ENCODE peak calls at places on chromosome 1, in nine cellular contexts. O, H, Z, Y, P, C, T, E and I are unnamed samples.

GRCh38 chr1:9835758-9836631 is 12.2 kb upstream of the CLSTN1 start:
- DNase-seq in Y (no peak), H (peak), E (no peak), P (peak), O (no peak), Z (peak), T (peak), C (no peak), I (no peak)

GRCh38 chr1:53331446-53332187 is 3.7 kb upstream of the LRP8 start:
- DNase-seq in Y (no peak), P (no peak), C (no peak), H (peak), E (no peak), Z (no peak), T (no peak), O (no peak), I (no peak)

GRCh38 chr1:203569490-203570318 is 56.9 kb upstream of the ATP2B4 start:
- DNase-seq in O (no peak), Y (no peak), P (no peak), H (no peak), E (no peak), Z (no peak), T (peak), C (no peak), I (no peak)

GRCh38 chr1:84319662-84320061 is 18.2 kb downstream of the SAMD13 start:
- DNase-seq in T (peak), P (no peak), Y (no peak), O (no peak), C (no peak), E (no peak), Z (no peak), H (no peak), I (no peak)

GRCh38 chr1:231186356-231187115 is 24.7 kb downstream of the TRIM67 start:
- DNase-seq in O (no peak), Z (no peak), P (no peak), E (no peak), H (no peak), Y (no peak), C (no peak), T (no peak), I (no peak)

GRCh38 chr1:225752245-225752644 is 25.4 kb upstream of the SRP9 start:
- DNase-seq in Z (no peak), C (no peak), H (no peak), E (no peak), O (no peak), P (no peak), T (no peak), Y (no peak), I (no peak)

GRCh38 chr1:218324226-218324580 is 20.9 kb upstream of the TGFB2 start:
- DNase-seq in H (no peak), T (no peak), Y (no peak), Z (no peak), C (no peak), P (no peak), E (no peak), O (no peak), I (no peak)

GRCh38 chr1:170494369-170494768 is 37.6 kb upstream of the GORAB start:
- DNase-seq in C (no peak), Y (no peak), E (no peak), P (peak), T (peak), H (no peak), Z (peak), O (no peak), I (peak)

GRCh38 chr1:180275726-180276125 is 45.7 kb downstream of the LHX4 start:
- DNase-seq in E (peak), C (no peak), H (no peak), P (no peak), O (no peak), T (no peak), Y (no peak), Z (no peak), I (no peak)

GRCh38 chr1:215566556-215567490 is at the start of gene KCTD3:
- DNase-seq in O (peak), C (peak), E (no peak), P (peak), Y (no peak), T (peak), Z (peak), H (peak), I (peak)

GRCh38 chr1:112937070-112937469 is 18.9 kb downstream of the SLC16A1 start:
- DNase-seq in T (no peak), P (no peak), Y (no peak), Z (no peak), C (peak), O (no peak), E (no peak), H (no peak), I (no peak)

GRCh38 chr1:172561252-172561651 is 28.3 kb downstream of the SUCO start:
- DNase-seq in C (no peak), T (peak), H (no peak), O (no peak), Y (no peak), E (no peak), Z (no peak), P (no peak), I (no peak)

GRCh38 chr1:91635763-91636162 is 135.1 kb downstream of the CDC7 start:
- DNase-seq in O (no peak), Y (no peak), H (no peak), P (no peak), Z (no peak), T (no peak), E (no peak), C (no peak), I (no peak)

GRCh38 chr1:69246721-69247120 is 321.0 kb upstream of the LRRC7 start:
- DNase-seq in T (no peak), H (no peak), Z (no peak), E (no peak), Y (no peak), P (no peak), C (peak), O (no peak), I (peak)

GRCh38 chr1:29245876-29246275 is 9.6 kb downstream of the PTPRU start:
- DNase-seq in E (no peak), C (peak), Z (peak), T (peak), Y (no peak), P (peak), O (no peak), H (no peak), I (no peak)

GRCh38 chr1:198919667-198920398 is 281.0 kb downstream of the PTPRC start:
- DNase-seq in Z (no peak), C (no peak), O (no peak), H (no peak), Y (no peak), T (no peak), E (no peak), P (no peak), I (no peak)

GRCh38 chr1:98723574-98723973 is 62.1 kb downstream of the SNX7 start:
- DNase-seq in P (no peak), Y (no peak), O (no peak), E (no peak), H (no peak), C (no peak), T (no peak), Z (no peak), I (no peak)

GRCh38 chr1:166485620-166486019 is 318.8 kb upstream of the FAM78B start:
- DNase-seq in Z (peak), O (no peak), C (no peak), T (peak), Y (no peak), P (no peak), E (no peak), H (no peak), I (no peak)